ENCODE peak calls at places on chromosomes 12 and 14, in six cellular contexts. B is cardiac septum; R is T-helper 1 cell; A is stimulated activated effector memory CD8-positive, alpha-beta T cell treated with anti-CD3 and anti-CD28 coated beads, Interleukin-12 subunit alpha, Interleukin-12 subunit beta, amount 100 ng/mL, for 72 hours; U is cardiac fibroblast; F is EH. M is an unnamed sample.

GRCh38 chr14:61565836-61566536 is 129.3 kb upstream of the HIF1A start:
- DNase-seq in B (no peak), R (no peak), A (no peak), U (peak), F (peak), M (no peak)

GRCh38 chr14:33782923-33783322 is 168.0 kb downstream of the EGLN3 start:
- DNase-seq in B (no peak), R (no peak), A (no peak), U (no peak), F (no peak), M (no peak)

GRCh38 chr12:65879878-65880277 is 55.6 kb downstream of the HMGA2 start:
- DNase-seq in B (no peak), R (no peak), A (no peak), U (peak), F (peak), M (no peak)

GRCh38 chr14:58697927-58698641 is 60.3 kb downstream of the DACT1 start:
- DNase-seq in B (no peak), R (no peak), A (no peak), U (no peak), F (no peak), M (no peak)

GRCh38 chr14:92481386-92481785 is 32.2 kb upstream of the RIN3 start:
- DNase-seq in B (no peak), R (no peak), A (no peak), U (peak), F (peak), M (no peak)

GRCh38 chr14:64671591-64671990 is 32.6 kb upstream of the PLEKHG3 start:
- DNase-seq in B (no peak), R (no peak), A (no peak), U (peak), F (peak), M (no peak)

GRCh38 chr14:87286191-87286590 is 706.8 kb downstream of the GALC start:
- DNase-seq in B (no peak), R (no peak), A (no peak), U (no peak), F (no peak), M (no peak)

GRCh38 chr14:50083467-50084337 is 32.7 kb downstream of the VCPKMT start:
- DNase-seq in B (no peak), R (peak), A (peak), U (no peak), F (no peak), M (no peak)

GRCh38 chr12:45425426-45425825 is 209.5 kb downstream of the ANO6 start:
- DNase-seq in B (no peak), R (no peak), A (no peak), U (peak), F (peak), M (no peak)

GRCh38 chr12:116201908-116202307 is 75.6 kb downstream of the MED13L start:
- DNase-seq in B (no peak), R (no peak), A (no peak), U (no peak), F (peak), M (no peak)

GRCh38 chr12:93825926-93826599 is 148.9 kb downstream of the CRADD start:
- DNase-seq in B (no peak), R (no peak), A (no peak), U (no peak), F (peak), M (no peak)

GRCh38 chr14:70208380-70208779 is 19.6 kb upstream of the SLC8A3 start:
- DNase-seq in B (no peak), R (no peak), A (no peak), U (no peak), F (no peak), M (no peak)

GRCh38 chr14:50967104-50967503 is 22.8 kb upstream of the PYGL start:
- DNase-seq in B (no peak), R (no peak), A (no peak), U (no peak), F (peak), M (no peak)

GRCh38 chr12:52066346-52067080 is 3.3 kb upstream of the ATG101 start:
- DNase-seq in B (no peak), R (no peak), A (no peak), U (peak), F (no peak), M (no peak)

GRCh38 chr12:113863455-113863845 is 102.7 kb downstream of the RBM19 start:
- DNase-seq in B (no peak), R (no peak), A (no peak), U (peak), F (no peak), M (no peak)

GRCh38 chr12:114666746-114667668 is 17.0 kb downstream of the TBX3 start:
- DNase-seq in B (no peak), R (no peak), A (no peak), U (no peak), F (peak), M (no peak)

GRCh38 chr14:89792489-89793366 is 161.8 kb downstream of the EFCAB11 start:
- DNase-seq in B (no peak), R (no peak), A (no peak), U (peak), F (peak), M (no peak)

GRCh38 chr12:124720019-124720686 is 143.5 kb downstream of the SCARB1 start:
- DNase-seq in B (no peak), R (no peak), A (no peak), U (peak), F (peak), M (no peak)

GRCh38 chr12:77995436-77996167 is 164.9 kb downstream of the NAV3 start:
- DNase-seq in B (no peak), R (no peak), A (no peak), U (peak), F (peak), M (no peak)

GRCh38 chr14:23539209-23539866 is 12.2 kb downstream of the ZFHX2 start:
- DNase-seq in B (no peak), R (no peak), A (no peak), U (peak), F (peak), M (no peak)

GRCh38 chr12:11959117-11959823 is 111.5 kb upstream of the BCL2L14 start:
- DNase-seq in B (no peak), R (no peak), A (no peak), U (no peak), F (peak), M (no peak)

GRCh38 chr12:107564946-107565345 is 120.7 kb upstream of the PWP1 start:
- DNase-seq in B (no peak), R (no peak), A (no peak), U (peak), F (no peak), M (no peak)

GRCh38 chr12:51386361-51386760 is 4.8 kb downstream of the GALNT6 start:
- DNase-seq in B (no peak), R (no peak), A (no peak), U (no peak), F (no peak), M (no peak)

GRCh38 chr12:13049816-13050215 is 5.6 kb downstream of the FAM234B start:
- DNase-seq in B (no peak), R (no peak), A (no peak), U (peak), F (peak), M (no peak)

GRCh38 chr12:119840617-119841016 is 36.5 kb downstream of the CIT start:
- DNase-seq in B (no peak), R (no peak), A (no peak), U (no peak), F (no peak), M (no peak)

GRCh38 chr14:96212896-96213295 is 8.3 kb downstream of the BDKRB2 start:
- DNase-seq in B (no peak), R (no peak), A (no peak), U (no peak), F (no peak), M (no peak)

GRCh38 chr12:57811028-57811755 is 7.3 kb downstream of the AVIL start:
- DNase-seq in B (no peak), R (no peak), A (no peak), U (no peak), F (no peak), M (peak)

GRCh38 chr12:128930591-128930990 is 77.3 kb downstream of the GLT1D1 start:
- DNase-seq in B (no peak), R (no peak), A (no peak), U (no peak), F (no peak), M (no peak)

GRCh38 chr14:97164014-97164413 is 366.8 kb downstream of the VRK1 start:
- DNase-seq in B (no peak), R (no peak), A (no peak), U (no peak), F (no peak), M (no peak)

GRCh38 chr12:46523446-46523845 is 150.9 kb upstream of the SLC38A2 start:
- DNase-seq in B (no peak), R (no peak), A (no peak), U (peak), F (no peak), M (no peak)

GRCh38 chr12:6860942-6861341 is 6.4 kb upstream of the TPI1 start:
- DNase-seq in B (no peak), R (no peak), A (no peak), U (no peak), F (no peak), M (no peak)

GRCh38 chr14:22557846-22558220 is 31.2 kb downstream of the DAD1 start:
- DNase-seq in B (no peak), R (no peak), A (no peak), U (no peak), F (no peak), M (no peak)

GRCh38 chr12:118874698-118875548 is 106.4 kb upstream of the SRRM4 start:
- DNase-seq in B (no peak), R (no peak), A (no peak), U (no peak), F (no peak), M (no peak)

GRCh38 chr12:70364695-70365397 is 1.2 kb upstream of the KCNMB4 start:
- DNase-seq in B (no peak), R (no peak), A (no peak), U (no peak), F (no peak), M (no peak)

GRCh38 chr12:117192057-117192456 is 1.8 kb upstream of the FBXO21 start:
- DNase-seq in B (no peak), R (no peak), A (no peak), U (peak), F (peak), M (no peak)

GRCh38 chr12:104219908-104220404 is 4.4 kb downstream of the TXNRD1 start:
- DNase-seq in B (no peak), R (peak), A (peak), U (peak), F (peak), M (no peak)

M was measured in mesenteric fat pad.